ENCODE peak calls at places on chromosomes 6 and 20, in four cellular contexts. U, E, B and Y are unnamed samples.

GRCh38 chr6:127341471-127342202 is 1.8 kb downstream of the ECHDC1 start:
- DNase-seq in B (no peak), E (no peak), U (no peak), Y (no peak)

GRCh38 chr6:147651249-147652063 is 143.0 kb downstream of the SAMD5 start:
- DNase-seq in E (peak; percentile 24), B (no peak), U (peak; percentile 56), Y (no peak)

GRCh38 chr6:97437087-97437486 is 154.1 kb upstream of the MMS22L start:
- DNase-seq in B (no peak), E (no peak), U (no peak), Y (no peak)

GRCh38 chr6:111732390-111732789 is 126.7 kb upstream of the TRAF3IP2 start:
- DNase-seq in U (no peak), B (no peak), E (no peak), Y (no peak)

GRCh38 chr6:127464881-127465459 is 5.8 kb upstream of the KIAA0408 start:
- DNase-seq in E (peak; percentile 61), B (peak; percentile 45), U (peak; percentile 61), Y (peak; percentile 63)

GRCh38 chr6:140956567-140957306 is 1176.0 kb upstream of the GJE1 start:
- DNase-seq in B (no peak), E (no peak), U (no peak), Y (no peak)

GRCh38 chr6:26329763-26330511 is 35.1 kb upstream of the BTN3A2 start:
- DNase-seq in B (peak; percentile 73), U (peak; percentile 53), E (no peak), Y (no peak)

GRCh38 chr6:48423640-48424365 is 312.8 kb upstream of the PTCHD4 start:
- DNase-seq in E (no peak), B (no peak), U (peak; percentile 10), Y (no peak)

GRCh38 chr6:113903666-113904330 is 46.7 kb downstream of the MARCKS start:
- DNase-seq in B (no peak), U (no peak), E (peak; percentile 38), Y (no peak)

GRCh38 chr6:5960456-5960855 is 46.3 kb downstream of the NRN1 start:
- DNase-seq in B (no peak), U (no peak), E (no peak), Y (no peak)

GRCh38 chr20:46741924-46742692 is 32.7 kb downstream of the SLC2A10 start:
- DNase-seq in B (no peak), U (no peak), E (no peak), Y (no peak)

GRCh38 chr20:14336667-14337066 is 745 bp downstream of the FLRT3 start:
- DNase-seq in B (no peak), U (peak; percentile 10), E (no peak), Y (no peak)

GRCh38 chr6:3423439-3424184 is 33.2 kb downstream of the SLC22A23 start:
- DNase-seq in U (no peak), E (no peak), B (no peak), Y (no peak)

GRCh38 chr20:4519530-4519929 is 202.2 kb upstream of the PRND start:
- DNase-seq in U (no peak), E (no peak), B (no peak), Y (no peak)

GRCh38 chr6:73713426-73714147 is 17.6 kb downstream of the CD109 start:
- DNase-seq in B (no peak), E (no peak), U (no peak), Y (no peak)

GRCh38 chr6:53960311-53960710 is 150.9 kb upstream of the MLIP start:
- DNase-seq in U (no peak), E (no peak), B (no peak), Y (no peak)

GRCh38 chr6:99822741-99823512 is 171.1 kb downstream of the MCHR2 start:
- DNase-seq in B (peak; percentile 34), E (no peak), U (peak; percentile 16), Y (no peak)

GRCh38 chr6:169156108-169156821 is 97.4 kb downstream of the THBS2 start:
- DNase-seq in U (peak; percentile 59), E (no peak), B (no peak), Y (no peak)

GRCh38 chr6:154445417-154445816 is 65.1 kb downstream of the CNKSR3 start:
- DNase-seq in U (no peak), E (no peak), B (no peak), Y (no peak)

GRCh38 chr6:43922423-43923375 is 152.7 kb downstream of the VEGFA start:
- DNase-seq in U (no peak), E (no peak), B (no peak), Y (peak; percentile 31)

GRCh38 chr6:168524644-168525043 is 83.7 kb downstream of the SMOC2 start:
- DNase-seq in E (peak; percentile 33), U (no peak), B (no peak), Y (no peak)

GRCh38 chr20:23155141-23155590 is 69.0 kb upstream of the CD93 start:
- DNase-seq in U (no peak), E (peak; percentile 6), B (no peak), Y (no peak)

GRCh38 chr6:51528556-51528955 is 558.9 kb downstream of the PKHD1 start:
- DNase-seq in E (no peak), U (no peak), B (no peak), Y (no peak)

GRCh38 chr6:163301721-163302635 is 112.5 kb upstream of the QKI start:
- DNase-seq in E (no peak), B (no peak), U (no peak), Y (no peak)

GRCh38 chr6:21149460-21149859 is 444.1 kb upstream of the SOX4 start:
- DNase-seq in E (no peak), U (no peak), B (no peak), Y (no peak)

GRCh38 chr20:2840967-2841531 is 504 bp downstream of the VPS16 start:
- DNase-seq in E (peak; percentile 40), B (no peak), U (peak; percentile 62), Y (no peak)

GRCh38 chr6:111555041-111555440 is 50.6 kb downstream of the TRAF3IP2 start:
- DNase-seq in E (peak; percentile 62), U (no peak), B (no peak), Y (no peak)

GRCh38 chr20:4944518-4944917 is 56.8 kb downstream of the SLC23A2 start:
- DNase-seq in U (no peak), B (no peak), E (no peak), Y (no peak)

GRCh38 chr6:132812756-132813172 is 1.6 kb upstream of the RPS12 start:
- DNase-seq in B (no peak), E (no peak), U (no peak), Y (no peak)

GRCh38 chr6:37047933-37048850 is 42.7 kb downstream of the FGD2 start:
- DNase-seq in B (no peak), U (no peak), E (no peak), Y (no peak)

GRCh38 chr20:8156603-8157079 is 24.6 kb downstream of the PLCB1 start:
- DNase-seq in U (peak; percentile 50), E (no peak), B (no peak), Y (no peak)

DNA sequence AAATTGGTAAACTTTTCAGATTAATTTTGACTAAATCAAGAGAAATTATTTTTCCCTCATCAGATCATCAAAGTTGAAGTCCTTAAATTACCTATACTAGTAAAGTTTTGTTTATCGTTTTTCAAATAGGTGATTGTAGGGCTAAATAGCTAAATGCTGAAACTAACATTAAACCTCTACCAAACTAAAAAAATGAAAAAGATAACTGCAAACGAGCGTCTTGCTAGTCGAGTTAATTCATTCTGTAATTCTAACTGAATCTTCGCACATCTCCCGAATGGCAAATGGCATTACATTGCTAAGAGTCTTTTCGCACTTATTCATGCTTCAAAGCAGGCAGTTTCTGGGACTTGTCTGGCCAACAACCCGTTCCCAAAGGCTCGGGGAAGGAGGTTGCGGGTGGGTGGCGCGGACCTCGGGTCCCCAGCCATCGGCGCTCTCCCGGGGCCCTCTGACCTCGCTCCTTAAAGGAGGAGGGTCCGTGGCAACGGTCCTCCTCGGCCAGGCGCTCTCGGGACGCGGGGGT is 43.8 kb downstream of the POPDC3 start:
- DNase-seq in E (no peak), U (peak; percentile 2), B (no peak), Y (no peak)
- H3K27ac ChIP-seq in E (peak overlapping the region; percentile 82), U (no peak overlapping the region), B (no peak overlapping the region), Y (no peak overlapping the region)

DNA sequence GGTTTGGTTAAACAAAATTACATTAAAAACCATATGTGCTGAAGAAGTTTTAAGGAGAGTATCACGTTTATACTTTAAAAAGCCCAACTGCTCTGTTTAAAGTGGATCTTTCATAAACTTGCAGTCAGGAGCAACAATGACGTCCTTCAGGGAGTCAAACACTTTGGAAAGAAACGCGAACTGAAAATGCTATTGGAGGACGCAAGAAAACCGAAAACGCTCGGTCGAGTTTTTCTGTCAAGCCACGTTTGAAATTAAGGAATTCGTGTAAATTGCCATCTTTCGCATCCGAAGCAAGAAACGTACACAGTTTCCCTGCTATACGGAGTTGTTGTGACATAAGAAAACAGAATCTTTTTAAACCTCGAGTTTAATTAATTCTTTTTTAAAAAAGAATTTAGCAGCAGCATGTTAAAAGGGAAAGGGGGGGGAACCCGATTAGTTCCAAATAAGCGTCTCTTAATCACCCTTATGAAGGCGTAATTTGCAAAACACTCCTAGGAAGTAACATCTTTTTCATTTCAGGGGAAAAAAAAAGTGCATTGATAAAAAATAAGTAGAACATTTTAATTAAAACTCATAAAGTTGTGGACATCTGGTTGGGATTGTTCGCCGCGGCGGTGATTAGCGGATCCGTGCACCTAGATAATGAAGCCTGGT is 295.3 kb downstream of the TFAP2C start:
- DNase-seq in U (no peak), E (no peak), B (no peak), Y (no peak)
- H3K27me3 ChIP-seq in U (peaks cover 59% of the 10 kb centered on the region), E (peaks cover 64% of the 10 kb centered on the region), B (no peaks in the 10 kb centered on the region), Y (no peaks in the 10 kb centered on the region)

DNA sequence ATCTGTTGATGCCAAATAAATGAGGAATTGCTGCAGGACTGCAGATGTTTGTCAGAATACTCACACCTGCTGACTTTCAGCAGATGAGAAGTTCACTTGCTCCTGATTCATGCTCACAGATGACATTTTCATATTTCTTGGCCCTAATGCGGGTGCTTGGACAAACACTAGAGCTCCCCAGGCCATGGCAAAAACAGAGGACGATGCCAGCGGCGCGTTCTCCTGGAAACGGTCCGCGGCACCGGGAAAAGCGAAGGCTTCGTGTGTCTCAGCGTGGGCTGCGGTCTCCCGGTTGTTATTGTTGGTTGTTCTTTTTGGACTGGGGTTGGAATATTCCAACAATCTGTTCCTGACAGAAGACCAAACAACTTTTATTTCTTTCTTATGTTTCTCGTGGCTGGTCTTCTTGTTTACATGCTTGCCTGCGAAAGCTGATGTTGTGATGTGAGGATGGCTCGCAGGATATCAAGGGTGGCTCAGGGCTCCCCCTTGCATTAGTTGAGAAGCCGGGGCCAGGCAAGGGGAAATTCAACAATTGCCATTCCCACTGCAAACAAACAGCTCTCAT is 46.8 kb upstream of the NEDD9 start:
- DNase-seq in B (no peak), U (no peak), E (peak; percentile 76), Y (no peak)
- H3K4me3 ChIP-seq in B (no peak overlapping the region), U (no peak overlapping the region), E (no peak overlapping the region), Y (no peak overlapping the region)

DNA sequence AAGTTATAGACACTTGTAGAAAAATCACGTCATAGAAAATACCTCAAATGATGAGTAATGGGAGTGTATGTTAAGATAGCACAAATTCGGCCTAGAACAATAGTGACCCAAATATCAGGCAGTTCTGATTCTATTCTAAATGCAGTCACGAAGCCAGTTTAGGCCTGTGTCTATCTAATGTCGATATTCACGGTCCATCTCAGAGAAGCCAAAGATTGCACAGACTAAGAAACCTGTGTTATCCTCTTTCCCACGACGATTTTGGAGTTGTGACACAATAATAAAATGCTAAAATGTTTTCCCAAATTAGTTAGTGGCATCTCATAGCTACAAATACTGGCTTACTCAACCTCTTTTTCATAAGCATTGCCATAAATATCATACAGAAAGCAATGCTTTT is 4.0 kb downstream of the HIVEP2 start:
- DNase-seq in B (no peak), U (no peak), E (no peak), Y (no peak)
- H3K27ac ChIP-seq in B (peak overlapping the region; percentile 100), U (peak overlapping the region; percentile 80), E (no peak overlapping the region), Y (no peak overlapping the region)